ENCODE peak calls at places on chromosome 21, in four cellular contexts. T is neural crest cell, V is fibroblast of villous mesenchyme, Y is GM12865. E is an unnamed sample.

GRCh38 chr21:45861156-45861870 is 120.3 kb upstream of the COL6A1 start:
- DNase-seq in Y (no peak), T (no peak), V (no peak), E (no peak)

GRCh38 chr21:35208810-35209517 is 159.9 kb upstream of the RUNX1 start:
- DNase-seq in T (no peak), Y (no peak), V (peak), E (no peak)

GRCh38 chr21:15004721-15005370 is 60.0 kb downstream of the NRIP1 start:
- DNase-seq in T (no peak), Y (no peak), V (no peak), E (no peak)

GRCh38 chr21:41777934-41778815 is 11.3 kb upstream of the RIPK4 start:
- DNase-seq in T (peak), V (peak), Y (peak), E (no peak)

GRCh38 chr21:45969921-45970673 is 11.5 kb upstream of the COL6A1 start:
- DNase-seq in Y (no peak), V (no peak), T (no peak), E (no peak)

GRCh38 chr21:42219606-42220137 is 732 bp downstream of the ABCG1 start:
- DNase-seq in V (no peak), T (no peak), Y (no peak), E (peak)

GRCh38 chr21:28548291-28548690 is 444.4 kb downstream of the LTN1 start:
- DNase-seq in V (no peak), T (no peak), Y (no peak), E (no peak)

GRCh38 chr21:35147439-35147838 is 98.3 kb upstream of the RUNX1 start:
- DNase-seq in T (no peak), Y (no peak), V (no peak), E (no peak)

GRCh38 chr21:35850542-35851103 is 209.7 kb downstream of the SETD4 start:
- DNase-seq in T (no peak), Y (no peak), V (no peak), E (no peak)

GRCh38 chr21:36059823-36060158 is 535 bp downstream of the SETD4 start:
- DNase-seq in V (no peak), Y (no peak), T (no peak), E (no peak)

GRCh38 chr21:41648591-41649031 is 118.2 kb downstream of the RIPK4 start:
- DNase-seq in Y (peak), T (no peak), V (peak), E (no peak)

GRCh38 chr21:14886001-14886400 is 178.8 kb downstream of the NRIP1 start:
- DNase-seq in Y (no peak), V (no peak), T (no peak), E (no peak)

DNA sequence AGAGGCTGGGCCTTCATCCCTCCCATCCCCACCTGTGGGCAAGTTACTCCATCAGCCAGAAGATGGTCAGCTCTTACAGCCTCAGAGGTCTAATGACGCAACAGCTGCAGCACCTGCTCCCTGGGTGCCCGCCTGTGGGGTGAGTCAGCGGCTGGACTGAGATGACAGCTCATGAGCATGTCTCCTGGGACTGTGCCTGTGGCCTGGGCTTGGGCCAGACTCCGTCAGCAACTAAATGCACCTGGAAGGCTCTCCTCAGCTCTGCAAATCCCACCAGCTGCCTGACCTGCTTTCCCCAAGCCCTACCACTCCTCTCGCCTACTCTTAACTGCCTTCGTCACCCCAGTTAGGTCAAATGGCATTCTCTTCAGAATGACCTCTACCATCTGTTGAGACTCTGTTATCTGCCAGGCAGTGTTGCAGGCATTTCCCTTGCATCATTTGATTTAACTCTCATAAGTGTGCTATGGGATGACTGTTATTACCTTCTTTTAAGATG is 47.7 kb downstream of the ETS2 start:
- DNase-seq in V (peak), T (no peak), Y (peak), E (no peak)
- TF ChIP-seq CTCF in V (no peak), T (no peak), Y (no peak), E (no peak)

GRCh38 chr21:25637846-25638245 is 1.2 kb upstream of the JAM2 start:
- DNase-seq in Y (no peak), V (peak), T (no peak), E (no peak)

GRCh38 chr21:25638634-25639166 is 358 bp upstream of the JAM2 start:
- DNase-seq in T (no peak), Y (peak), V (peak), E (no peak)

GRCh38 chr21:25639922-25640670 is 1.0 kb downstream of the JAM2 start:
- DNase-seq in V (peak), T (peak), Y (peak), E (peak)

GRCh38 chr21:25640671-25641292 is 1.7 kb downstream of the JAM2 start:
- DNase-seq in Y (no peak), V (no peak), T (no peak), E (no peak)

DNA sequence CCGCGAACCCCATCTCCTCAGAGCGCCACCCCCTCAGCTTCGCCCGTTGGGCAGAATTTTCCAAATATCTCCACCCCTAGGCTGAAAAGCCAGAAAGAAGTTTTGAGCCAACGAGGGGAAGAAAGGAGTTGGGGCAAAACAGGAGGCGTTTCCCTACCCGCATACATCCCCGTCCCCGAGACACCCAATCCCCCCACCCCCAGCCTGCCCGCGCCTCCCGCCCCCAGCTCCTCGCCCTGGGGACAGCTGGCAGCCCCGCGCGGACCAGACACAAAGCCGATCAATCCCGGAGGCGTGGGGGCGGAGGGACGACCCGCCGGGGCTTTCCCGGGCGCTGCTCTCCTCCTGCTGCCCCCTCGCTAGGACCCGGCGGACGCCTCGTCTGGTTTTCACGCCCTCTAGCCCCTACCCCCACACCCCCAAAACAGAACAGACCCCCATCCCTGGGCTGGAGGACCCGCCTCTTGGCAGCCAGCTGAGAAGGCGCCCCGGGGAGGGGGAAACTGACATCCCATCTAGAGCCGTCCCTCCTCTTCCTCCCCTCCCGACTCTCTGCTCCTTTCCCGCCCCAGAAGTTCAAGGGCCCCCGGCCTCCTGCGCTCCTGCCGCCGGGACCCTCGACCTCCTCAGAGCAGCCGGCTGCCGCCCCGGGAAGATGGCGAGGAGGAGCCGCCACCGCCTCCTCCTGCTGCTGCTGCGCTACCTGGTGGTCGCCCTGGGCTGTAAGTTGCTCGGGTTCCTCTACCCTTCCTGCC is at the start of gene JAM2:
- DNase-seq in V (peak), Y (peak), T (peak), E (peak)
- TF ChIP-seq CTCF in V (no peak), Y (peak), T (peak), E (no peak)

DNA sequence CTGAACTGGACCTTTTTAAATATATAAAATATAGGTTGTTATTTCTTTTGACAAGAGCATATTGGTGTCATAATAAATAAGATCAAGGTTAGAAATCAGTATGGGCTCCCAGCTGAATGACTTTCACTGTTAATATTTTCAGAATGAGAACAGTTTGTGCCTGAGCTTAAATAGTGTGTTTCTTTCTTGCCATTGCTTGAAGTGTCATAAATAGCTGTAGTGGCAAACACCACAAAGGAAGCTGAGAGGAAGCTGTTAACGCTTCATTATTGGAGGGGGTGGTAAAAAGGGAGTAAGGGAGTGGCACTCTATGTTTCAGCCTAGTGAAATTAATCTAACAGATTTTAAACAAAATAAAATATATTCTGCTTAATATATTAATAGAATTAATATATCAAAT is 1089.8 kb upstream of the NCAM2 start:
- DNase-seq in Y (no peak), T (no peak), V (no peak), E (no peak)
- TF ChIP-seq CTCF in Y (no peak), T (no peak), V (no peak), E (no peak)

DNA sequence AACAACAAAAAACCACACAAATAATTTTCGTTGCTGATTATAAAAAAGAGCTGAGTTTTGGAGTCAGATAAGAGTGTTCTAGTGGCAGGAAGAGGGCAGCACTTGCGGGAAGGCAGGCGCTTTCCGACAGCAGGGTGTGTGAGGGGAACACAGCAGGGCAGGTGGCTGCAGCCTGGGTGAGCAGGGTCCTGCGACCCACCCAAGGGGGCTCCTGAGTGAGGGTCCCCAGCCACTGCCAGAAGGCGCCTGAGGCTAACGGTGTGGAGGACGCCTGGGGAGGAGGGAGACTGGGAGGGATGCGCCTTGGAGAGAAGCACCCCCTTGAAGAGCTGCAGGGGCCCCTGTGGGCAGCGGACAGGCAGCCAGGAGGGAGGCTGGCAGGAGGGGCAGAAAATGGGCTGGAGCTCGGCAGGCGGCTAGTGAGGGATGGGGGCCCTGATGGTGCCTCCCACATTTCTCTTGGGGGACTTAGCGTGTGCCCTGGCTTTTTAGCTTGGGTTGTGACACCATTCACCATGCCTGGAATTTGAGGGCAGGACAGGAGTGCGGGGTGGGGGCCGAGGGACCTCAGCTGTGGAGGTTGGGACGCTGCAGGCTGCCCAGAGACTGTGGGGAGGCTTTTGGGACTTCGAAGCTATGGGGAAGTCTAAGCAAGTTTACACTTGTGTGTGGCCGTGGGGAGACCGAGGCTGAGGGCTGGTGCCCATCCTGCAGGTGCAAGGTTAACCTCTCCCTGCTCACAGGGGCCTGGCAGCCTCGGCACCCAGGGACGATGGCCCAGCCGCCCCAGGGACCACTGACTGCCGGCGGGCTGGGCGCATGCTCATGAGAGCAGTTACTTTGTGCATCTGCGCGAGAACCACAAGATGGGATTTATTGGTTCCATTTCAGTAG is 111.4 kb downstream of the SIK1 start:
- DNase-seq in V (peak), T (no peak), Y (no peak), E (no peak)
- TF ChIP-seq CTCF in V (peak), T (peak), Y (peak), E (no peak)

DNA sequence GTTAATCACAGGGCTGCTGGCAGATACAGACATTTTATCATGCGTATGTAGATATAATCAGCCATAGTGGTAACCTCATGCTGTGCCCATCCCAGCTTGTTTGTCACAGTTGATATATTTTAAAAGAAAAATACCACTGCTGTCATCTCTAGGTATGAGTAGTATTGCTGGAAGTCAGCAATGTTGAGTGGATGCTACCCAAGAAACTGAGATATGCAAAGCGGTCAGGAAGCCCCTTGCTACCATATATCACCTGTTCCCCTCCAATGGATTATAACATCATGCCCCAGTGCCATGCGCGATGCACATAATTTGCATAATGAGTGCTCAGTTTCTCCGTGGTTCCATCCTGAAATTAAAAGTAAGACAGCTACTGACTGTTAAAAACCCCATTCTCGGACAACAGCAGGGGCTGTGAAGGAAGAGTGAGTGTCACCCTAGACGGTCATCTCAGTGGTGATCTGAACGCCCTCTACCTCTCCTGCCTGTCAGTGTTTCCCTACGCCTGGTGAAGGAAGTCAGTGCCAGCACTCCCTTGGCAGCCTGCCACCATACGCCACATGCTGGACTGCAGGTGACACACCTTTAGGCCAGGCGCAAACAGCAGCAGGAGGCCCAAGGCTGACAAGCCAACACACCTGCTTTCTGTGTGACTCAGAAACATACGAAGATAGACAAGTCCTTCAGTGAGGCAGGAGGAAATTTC is 2.7 kb downstream of the IL10RB start:
- DNase-seq in T (no peak), Y (peak), V (no peak), E (peak)
- TF ChIP-seq CTCF in T (no peak), Y (no peak), V (no peak), E (no peak)

DNA sequence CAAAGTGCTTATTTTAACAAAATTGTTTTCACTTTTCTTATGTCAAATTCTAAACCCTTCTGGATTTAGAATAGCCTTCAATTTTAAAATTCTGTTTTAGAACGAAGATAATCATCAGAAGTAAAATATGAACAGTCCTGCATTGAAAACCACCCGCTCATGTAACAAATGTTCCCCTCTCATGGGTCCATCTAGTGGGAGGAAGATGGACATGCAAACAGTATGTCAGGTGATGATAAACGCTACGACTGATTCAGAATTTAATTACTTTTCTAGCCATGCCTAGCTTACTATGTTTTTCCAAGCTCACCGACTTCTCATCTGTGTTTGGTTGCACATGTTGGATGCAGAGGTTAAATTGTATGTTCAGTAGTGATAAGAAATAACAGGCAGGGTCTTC is 23.5 kb downstream of the SOD1 start:
- DNase-seq in V (no peak), Y (no peak), T (no peak), E (no peak)
- TF ChIP-seq CTCF in V (no peak), Y (no peak), T (peak), E (no peak)

GRCh38 chr21:39705849-39706248 is 39.1 kb upstream of the IGSF5 start:
- DNase-seq in T (no peak), Y (no peak), V (peak), E (no peak)
- TF ChIP-seq CTCF in T (no peak), Y (no peak), V (peak), E (no peak)

GRCh38 chr21:37460196-37460595 is 93.6 kb downstream of the DYRK1A start:
- DNase-seq in V (no peak), T (no peak), Y (no peak), E (no peak)
- TF ChIP-seq CTCF in V (no peak), T (peak), Y (no peak), E (no peak)

GRCh38 chr21:44572959-44573583 is 458 bp upstream of the KRTAP10-4 start:
- DNase-seq in V (no peak), T (no peak), Y (no peak), E (no peak)

GRCh38 chr21:44571844-44572782 is 1.4 kb upstream of the KRTAP10-4 start:
- DNase-seq in T (no peak), Y (no peak), V (no peak), E (no peak)

GRCh38 chr21:44576025-44576420 is 2.5 kb downstream of the KRTAP10-4 start:
- DNase-seq in Y (no peak), T (no peak), V (no peak), E (no peak)

GRCh38 chr21:44575307-44576024 is 1.9 kb downstream of the KRTAP10-4 start:
- DNase-seq in V (no peak), Y (no peak), T (no peak), E (no peak)

DNA sequence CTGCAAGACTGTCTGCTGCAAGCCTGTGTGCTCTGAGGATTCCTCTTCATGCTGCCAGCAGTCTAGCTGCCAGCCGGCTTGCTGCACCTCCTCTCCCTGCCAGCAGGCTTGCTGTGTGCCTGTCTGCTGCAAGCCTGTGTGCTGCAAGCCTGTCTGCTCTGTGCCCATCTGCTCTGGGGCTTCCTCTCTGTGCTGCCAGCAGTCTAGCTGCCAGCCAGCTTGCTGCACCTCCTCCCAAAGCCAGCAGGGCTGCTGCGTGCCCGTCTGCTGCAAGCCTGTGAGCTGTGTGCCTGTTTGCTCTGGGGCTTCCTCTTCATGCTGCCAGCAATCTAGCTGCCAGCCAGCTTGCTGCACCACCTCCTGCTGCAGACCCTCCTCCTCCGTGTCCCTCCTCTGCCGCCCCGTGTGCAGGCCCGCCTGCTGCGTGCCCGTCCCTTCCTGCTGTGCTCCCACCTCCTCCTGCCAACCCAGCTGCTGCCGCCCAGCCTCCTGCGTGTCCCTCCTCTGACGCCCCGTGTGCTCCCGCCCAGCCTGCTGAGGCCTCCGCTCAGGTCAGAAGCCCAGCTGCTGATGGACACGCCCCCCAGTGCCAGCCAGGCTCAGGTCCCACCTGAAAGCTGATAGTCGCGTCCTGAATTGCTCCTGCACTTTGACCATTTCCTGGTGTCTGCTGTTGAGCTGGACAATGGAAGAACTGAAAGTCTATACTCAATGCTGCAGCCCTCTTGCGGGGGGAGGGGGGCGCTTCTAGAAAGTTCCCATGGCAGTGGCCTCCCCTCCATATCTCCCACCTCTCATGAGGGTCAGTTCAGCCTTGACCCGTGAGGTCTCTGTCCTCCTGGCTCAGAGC is 1.2 kb downstream of the KRTAP10-4 start:
- DNase-seq in T (no peak), Y (no peak), V (no peak), E (no peak)
- TF ChIP-seq CTCF in T (no peak), Y (no peak), V (no peak), E (no peak)

DNA sequence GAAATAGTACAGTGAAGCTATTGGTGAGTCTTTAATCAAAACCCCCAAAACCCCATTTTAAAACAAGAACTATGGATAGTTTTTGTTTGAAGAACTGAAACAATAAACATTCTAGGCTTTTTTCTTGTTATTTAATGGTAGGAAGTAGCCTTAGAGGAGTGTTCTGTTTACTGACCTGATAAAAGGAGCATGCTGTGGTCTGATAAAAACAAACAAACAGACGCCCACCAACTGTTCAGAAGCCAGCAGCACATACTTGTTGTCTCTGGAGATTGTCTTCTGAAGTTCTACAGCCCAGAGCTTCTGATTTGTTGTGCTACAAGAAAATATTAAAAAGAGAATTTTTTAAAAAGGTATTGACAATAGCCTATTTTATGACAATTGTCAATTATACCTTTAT is 54.1 kb upstream of the CFAP298 start:
- DNase-seq in T (no peak), Y (no peak), V (no peak), E (no peak)
- TF ChIP-seq CTCF in T (no peak), Y (no peak), V (no peak), E (no peak)

E was measured in activated B cell treated with CpG ODN at 0.5 μM for 24 hours.